ENCODE peak calls at places on chromosomes 13 and 19, in four cellular contexts. E is effector CD4-positive, alpha-beta T cell; R is amniotic stem cell; T is NCI-H1092. S is an unnamed sample.

GRCh38 chr13:30696278-30697176 is 38.8 kb upstream of the ALOX5AP start:
- DNase-seq in E (no peak), R (no peak), T (no peak), S (peak; percentile 52)

GRCh38 chr13:99992912-99993311 is 11.3 kb downstream of the ZIC2 start:
- DNase-seq in E (no peak), R (no peak), T (no peak), S (no peak)

GRCh38 chr13:43544011-43544410 is 242.8 kb downstream of the ENOX1 start:
- DNase-seq in E (no peak), R (no peak), T (no peak), S (peak; percentile 26)

GRCh38 chr19:588093-588742 is 1.5 kb upstream of the HCN2 start:
- DNase-seq in E (peak; percentile 44), R (peak; percentile 70), T (peak; percentile 95), S (peak; percentile 89)

GRCh38 chr13:102402292-102402691 is 444 bp upstream of the FGF14 start:
- DNase-seq in E (peak; percentile 7), R (no peak), T (no peak), S (no peak)

GRCh38 chr19:52336976-52337375 is 933 bp downstream of the ZNF610 start:
- DNase-seq in E (no peak), R (no peak), T (no peak), S (no peak)

GRCh38 chr19:49701271-49701786 is 10.4 kb downstream of the CPT1C start:
- DNase-seq in E (no peak), R (no peak), T (no peak), S (no peak)

GRCh38 chr19:51256053-51256682 is 5.3 kb downstream of the SIGLECL1 start:
- DNase-seq in E (no peak), R (no peak), T (no peak), S (no peak)

GRCh38 chr13:110290811-110291210 is 16.1 kb downstream of the COL4A1 start:
- DNase-seq in E (no peak), R (no peak), T (no peak), S (no peak)

GRCh38 chr13:113135281-113135760 is 12.7 kb downstream of the F10 start:
- DNase-seq in E (no peak), R (no peak), T (no peak), S (no peak)

GRCh38 chr13:51765142-51765515 is 38.8 kb downstream of the DHRS12 start:
- DNase-seq in E (no peak), R (no peak), T (no peak), S (no peak)

GRCh38 chr13:32229443-32229842 is 85.7 kb downstream of the ZAR1L start:
- DNase-seq in E (no peak), R (no peak), T (peak; percentile 57), S (no peak)

GRCh38 chr13:98103942-98104880 is 38.7 kb upstream of the FARP1 start:
- DNase-seq in E (no peak), R (no peak), T (no peak), S (peak; percentile 20)

GRCh38 chr19:17406039-17406886 is 833 bp upstream of the BST2 start:
- DNase-seq in E (no peak), R (no peak), T (no peak), S (peak; percentile 93)

GRCh38 chr13:48585456-48585840 is 52.6 kb upstream of the RCBTB2 start:
- DNase-seq in E (no peak), R (no peak), T (peak; percentile 50), S (peak; percentile 92)

S was measured in RPMI7951.